ENCODE peak calls at places on chromosome X, in six cellular contexts. One of them, this sample, is unnamed.

GRCh38 chrX:45006002-45006800 is 133.2 kb downstream of the KDM6A start:
- DNase-seq in IMR-90: peak
- DNase-seq in osteocyte: no peak
- DNase-seq in breast epithelium: no peak
- DNase-seq in nephron progenitor cell: no peak
- DNase-seq in A549: peak
- DNase-seq in this sample: no peak

GRCh38 chrX:96480081-96480480 is 204.6 kb upstream of the DIAPH2 start:
- DNase-seq in IMR-90: peak
- DNase-seq in osteocyte: no peak
- DNase-seq in breast epithelium: no peak
- DNase-seq in nephron progenitor cell: no peak
- DNase-seq in A549: peak
- DNase-seq in this sample: no peak

GRCh38 chrX:12988797-12989196 is 13.9 kb downstream of the TMSB4X start:
- DNase-seq in IMR-90: peak
- DNase-seq in osteocyte: no peak
- DNase-seq in breast epithelium: peak
- DNase-seq in nephron progenitor cell: no peak
- DNase-seq in A549: peak
- DNase-seq in this sample: no peak

GRCh38 chrX:11464836-11465458 is 171.7 kb downstream of the AMELX start:
- DNase-seq in IMR-90: no peak
- DNase-seq in osteocyte: no peak
- DNase-seq in breast epithelium: no peak
- DNase-seq in nephron progenitor cell: no peak
- DNase-seq in A549: no peak
- DNase-seq in this sample: no peak

GRCh38 chrX:155592331-155592730 is 20.4 kb downstream of the TMLHE start:
- DNase-seq in IMR-90: no peak
- DNase-seq in osteocyte: no peak
- DNase-seq in breast epithelium: no peak
- DNase-seq in nephron progenitor cell: no peak
- DNase-seq in A549: no peak
- DNase-seq in this sample: no peak

GRCh38 chrX:109654710-109655109 is 29.7 kb upstream of the KCNE5 start:
- DNase-seq in IMR-90: no peak
- DNase-seq in osteocyte: no peak
- DNase-seq in breast epithelium: no peak
- DNase-seq in nephron progenitor cell: no peak
- DNase-seq in A549: no peak
- DNase-seq in this sample: no peak

GRCh38 chrX:103941201-103941975 is 21.0 kb upstream of the TMSB15B start:
- DNase-seq in IMR-90: peak
- DNase-seq in osteocyte: no peak
- DNase-seq in breast epithelium: no peak
- DNase-seq in nephron progenitor cell: no peak
- DNase-seq in A549: peak
- DNase-seq in this sample: no peak

GRCh38 chrX:116239944-116240391 is 69.4 kb downstream of the AGTR2 start:
- DNase-seq in IMR-90: no peak
- DNase-seq in osteocyte: no peak
- DNase-seq in breast epithelium: no peak
- DNase-seq in nephron progenitor cell: no peak
- DNase-seq in A549: no peak
- DNase-seq in this sample: no peak

GRCh38 chrX:151151668-151152267 is 24.6 kb upstream of the GPR50 start:
- DNase-seq in IMR-90: peak
- DNase-seq in osteocyte: no peak
- DNase-seq in breast epithelium: no peak
- DNase-seq in nephron progenitor cell: peak
- DNase-seq in A549: peak
- DNase-seq in this sample: peak

GRCh38 chrX:12721042-12721441 is 70.2 kb upstream of the PRPS2 start:
- DNase-seq in IMR-90: no peak
- DNase-seq in osteocyte: no peak
- DNase-seq in breast epithelium: no peak
- DNase-seq in nephron progenitor cell: peak
- DNase-seq in A549: peak
- DNase-seq in this sample: no peak

GRCh38 chrX:135975421-135975820 is 1.6 kb upstream of the MMGT1 start:
- DNase-seq in IMR-90: no peak
- DNase-seq in osteocyte: no peak
- DNase-seq in breast epithelium: no peak
- DNase-seq in nephron progenitor cell: no peak
- DNase-seq in A549: no peak
- DNase-seq in this sample: no peak

GRCh38 chrX:49042581-49043219 is 457 bp downstream of the TFE3 start:
- DNase-seq in IMR-90: no peak
- DNase-seq in osteocyte: no peak
- DNase-seq in breast epithelium: no peak
- DNase-seq in nephron progenitor cell: no peak
- DNase-seq in A549: no peak
- DNase-seq in this sample: no peak

GRCh38 chrX:133792198-133792953 is 193.0 kb downstream of the GPC3 start:
- DNase-seq in IMR-90: peak
- DNase-seq in osteocyte: peak
- DNase-seq in breast epithelium: peak
- DNase-seq in nephron progenitor cell: peak
- DNase-seq in A549: peak
- DNase-seq in this sample: peak

GRCh38 chrX:56762707-56763555 is 33.9 kb downstream of the NBDY start:
- DNase-seq in IMR-90: no peak
- DNase-seq in osteocyte: peak
- DNase-seq in breast epithelium: no peak
- DNase-seq in nephron progenitor cell: no peak
- DNase-seq in A549: no peak
- DNase-seq in this sample: no peak

GRCh38 chrX:107674480-107675364 is 46.4 kb downstream of the PRPS1 start:
- DNase-seq in IMR-90: no peak
- DNase-seq in osteocyte: no peak
- DNase-seq in breast epithelium: peak
- DNase-seq in nephron progenitor cell: peak
- DNase-seq in A549: no peak
- DNase-seq in this sample: no peak

GRCh38 chrX:107672955-107673378 is 44.7 kb downstream of the PRPS1 start:
- DNase-seq in IMR-90: peak
- DNase-seq in osteocyte: peak
- DNase-seq in breast epithelium: peak
- DNase-seq in nephron progenitor cell: peak
- DNase-seq in A549: peak
- DNase-seq in this sample: peak

GRCh38 chrX:107673401-107673800 is 45.1 kb downstream of the PRPS1 start:
- DNase-seq in IMR-90: no peak
- DNase-seq in osteocyte: no peak
- DNase-seq in breast epithelium: no peak
- DNase-seq in nephron progenitor cell: no peak
- DNase-seq in A549: no peak
- DNase-seq in this sample: no peak

GRCh38 chrX:107675365-107675654 is 47.0 kb downstream of the PRPS1 start:
- DNase-seq in IMR-90: no peak
- DNase-seq in osteocyte: no peak
- DNase-seq in breast epithelium: no peak
- DNase-seq in nephron progenitor cell: no peak
- DNase-seq in A549: no peak
- DNase-seq in this sample: no peak

DNA sequence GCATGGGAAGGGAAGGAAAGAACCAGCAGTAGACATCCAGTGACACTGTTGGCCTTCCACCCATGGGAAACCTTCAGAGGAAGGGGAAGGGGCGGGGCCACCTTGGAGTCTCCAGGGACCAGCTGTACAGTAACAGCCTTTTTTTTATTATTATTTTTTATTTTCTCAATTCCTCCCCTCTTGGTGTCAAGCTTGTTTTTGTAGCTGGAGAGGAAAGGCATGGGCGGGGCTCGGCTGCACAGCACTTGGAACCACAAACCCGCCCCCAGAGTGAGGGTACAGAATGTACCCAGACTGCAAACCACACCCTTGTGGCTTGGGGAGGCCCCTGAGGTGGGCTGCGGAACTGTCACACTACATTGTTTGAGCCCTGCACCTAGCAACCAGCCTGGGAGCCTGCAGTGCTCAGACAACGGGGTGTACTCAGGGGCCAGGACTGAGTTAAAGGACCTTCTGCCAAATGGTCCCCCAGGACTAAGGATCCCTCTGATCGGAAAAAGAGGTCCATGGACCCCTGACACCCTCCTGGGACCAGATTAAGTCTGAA is 45.7 kb downstream of the PRPS1 start:
- DNase-seq in IMR-90: no peak
- DNase-seq in osteocyte: peak
- DNase-seq in breast epithelium: peak
- DNase-seq in nephron progenitor cell: peak
- DNase-seq in A549: no peak
- DNase-seq in this sample: peak
- TF ChIP-seq CTCF in IMR-90: no peak
- TF ChIP-seq CTCF in osteocyte: no peak
- TF ChIP-seq CTCF in breast epithelium: no peak
- TF ChIP-seq CTCF in nephron progenitor cell: no peak
- TF ChIP-seq CTCF in A549: no peak
- TF ChIP-seq CTCF in this sample: no peak

GRCh38 chrX:41137589-41137988 is 52.3 kb downstream of the USP9X start:
- DNase-seq in IMR-90: peak
- DNase-seq in osteocyte: no peak
- DNase-seq in breast epithelium: no peak
- DNase-seq in nephron progenitor cell: no peak
- DNase-seq in A549: no peak
- DNase-seq in this sample: no peak
- TF ChIP-seq CTCF in IMR-90: peak
- TF ChIP-seq CTCF in osteocyte: peak
- TF ChIP-seq CTCF in breast epithelium: peak
- TF ChIP-seq CTCF in nephron progenitor cell: peak
- TF ChIP-seq CTCF in A549: peak
- TF ChIP-seq CTCF in this sample: no peak

GRCh38 chrX:114500622-114501021 is 83.3 kb upstream of the HTR2C start:
- DNase-seq in IMR-90: no peak
- DNase-seq in osteocyte: no peak
- DNase-seq in breast epithelium: no peak
- DNase-seq in nephron progenitor cell: no peak
- DNase-seq in A549: no peak
- DNase-seq in this sample: no peak
- TF ChIP-seq CTCF in IMR-90: no peak
- TF ChIP-seq CTCF in osteocyte: no peak
- TF ChIP-seq CTCF in breast epithelium: no peak
- TF ChIP-seq CTCF in nephron progenitor cell: no peak
- TF ChIP-seq CTCF in A549: no peak
- TF ChIP-seq CTCF in this sample: no peak

GRCh38 chrX:47650164-47651042 is at the start of gene ELK1:
- DNase-seq in IMR-90: peak
- DNase-seq in osteocyte: peak
- DNase-seq in breast epithelium: peak
- DNase-seq in nephron progenitor cell: peak
- DNase-seq in A549: peak
- DNase-seq in this sample: peak
- TF ChIP-seq CTCF in IMR-90: no peak
- TF ChIP-seq CTCF in osteocyte: no peak
- TF ChIP-seq CTCF in breast epithelium: no peak
- TF ChIP-seq CTCF in nephron progenitor cell: no peak
- TF ChIP-seq CTCF in A549: no peak
- TF ChIP-seq CTCF in this sample: no peak

GRCh38 chrX:8672176-8672575 is 59.8 kb downstream of the ANOS1 start:
- DNase-seq in IMR-90: no peak
- DNase-seq in osteocyte: no peak
- DNase-seq in breast epithelium: no peak
- DNase-seq in nephron progenitor cell: no peak
- DNase-seq in A549: no peak
- DNase-seq in this sample: no peak
- TF ChIP-seq CTCF in IMR-90: no peak
- TF ChIP-seq CTCF in osteocyte: no peak
- TF ChIP-seq CTCF in breast epithelium: no peak
- TF ChIP-seq CTCF in nephron progenitor cell: peak
- TF ChIP-seq CTCF in A549: no peak
- TF ChIP-seq CTCF in this sample: no peak

GRCh38 chrX:71621644-71622346 is 3.5 kb upstream of the CXCR3 start:
- DNase-seq in IMR-90: peak
- DNase-seq in osteocyte: no peak
- DNase-seq in breast epithelium: no peak
- DNase-seq in nephron progenitor cell: no peak
- DNase-seq in A549: no peak
- DNase-seq in this sample: no peak

GRCh38 chrX:71623105-71623450 is 4.8 kb upstream of the CXCR3 start:
- DNase-seq in IMR-90: no peak
- DNase-seq in osteocyte: no peak
- DNase-seq in breast epithelium: no peak
- DNase-seq in nephron progenitor cell: no peak
- DNase-seq in A549: no peak
- DNase-seq in this sample: no peak

GRCh38 chrX:71625471-71625870 is 7.2 kb upstream of the CXCR3 start:
- DNase-seq in IMR-90: no peak
- DNase-seq in osteocyte: no peak
- DNase-seq in breast epithelium: no peak
- DNase-seq in nephron progenitor cell: no peak
- DNase-seq in A549: no peak
- DNase-seq in this sample: no peak

GRCh38 chrX:71623714-71624113 is 5.4 kb upstream of the CXCR3 start:
- DNase-seq in IMR-90: no peak
- DNase-seq in osteocyte: no peak
- DNase-seq in breast epithelium: no peak
- DNase-seq in nephron progenitor cell: no peak
- DNase-seq in A549: no peak
- DNase-seq in this sample: no peak

DNA sequence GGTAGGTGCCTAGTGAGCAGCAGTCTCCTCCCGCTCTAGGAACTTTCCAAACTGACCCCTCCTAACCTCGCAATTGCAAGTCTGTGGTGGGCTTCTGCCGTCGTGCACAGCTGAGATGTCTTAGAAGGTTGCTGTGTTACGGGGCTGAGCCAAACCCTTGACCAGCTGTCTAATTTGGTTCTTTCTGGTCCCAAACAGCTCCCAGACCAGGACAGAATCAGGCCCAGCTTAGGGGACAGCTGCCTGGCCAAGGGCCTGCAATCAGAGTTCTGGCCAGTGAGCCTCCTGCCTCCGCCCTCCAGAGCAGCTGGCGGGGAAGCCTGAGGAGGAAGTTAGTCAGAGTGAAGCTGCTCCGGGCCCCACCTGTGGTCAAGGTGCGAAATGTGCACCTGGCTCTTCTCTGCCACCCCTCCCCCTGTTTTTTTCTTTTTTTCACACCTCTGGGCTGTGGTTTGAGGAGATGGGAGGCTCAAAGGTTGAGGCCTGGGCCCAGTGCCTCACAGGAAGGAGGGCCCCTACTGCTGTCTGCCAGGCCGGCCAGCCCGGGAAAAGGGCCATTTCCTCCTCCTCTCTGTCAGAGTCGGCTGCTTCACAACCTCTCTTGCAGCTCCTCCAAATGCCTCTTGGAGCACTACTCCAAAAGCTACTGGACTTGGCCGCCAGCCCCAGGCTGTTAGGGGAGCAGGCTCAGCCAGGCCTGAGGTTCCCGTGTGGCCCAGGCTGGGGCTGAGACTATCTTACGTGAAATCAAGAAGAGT is 4.2 kb upstream of the CXCR3 start:
- DNase-seq in IMR-90: peak
- DNase-seq in osteocyte: no peak
- DNase-seq in breast epithelium: peak
- DNase-seq in nephron progenitor cell: peak
- DNase-seq in A549: peak
- DNase-seq in this sample: peak
- TF ChIP-seq CTCF in IMR-90: no peak
- TF ChIP-seq CTCF in osteocyte: no peak
- TF ChIP-seq CTCF in breast epithelium: no peak
- TF ChIP-seq CTCF in nephron progenitor cell: no peak
- TF ChIP-seq CTCF in A549: no peak
- TF ChIP-seq CTCF in this sample: no peak

GRCh38 chrX:113741744-113742143 is 842.1 kb upstream of the HTR2C start:
- DNase-seq in IMR-90: no peak
- DNase-seq in osteocyte: no peak
- DNase-seq in breast epithelium: no peak
- DNase-seq in nephron progenitor cell: peak
- DNase-seq in A549: peak
- DNase-seq in this sample: no peak
- TF ChIP-seq CTCF in IMR-90: no peak
- TF ChIP-seq CTCF in osteocyte: no peak
- TF ChIP-seq CTCF in breast epithelium: no peak
- TF ChIP-seq CTCF in nephron progenitor cell: peak
- TF ChIP-seq CTCF in A549: no peak
- TF ChIP-seq CTCF in this sample: no peak